ENCODE peak calls at places on chromosomes 4 and X, in eight cellular contexts. One of them, this sample, is unnamed.

GRCh38 chr4:122997463-122998101 is 75.2 kb upstream of the NUDT6 start:
- DNase-seq in SK-N-SH: no peak
- DNase-seq in kidney epithelial cell: no peak
- DNase-seq in stimulated activated CD4-positive, alpha-beta T cell treated with anti-CD3 and anti-CD28 coated beads, Interleukin-12 subunit alpha, Interleukin-12 subunit beta, amount 100 ng/mL, for 4 hours: no peak
- DNase-seq in A549: no peak
- DNase-seq in activated T-cell treated with anti-CD3 and anti-CD28 coated beads for 1 hour: no peak
- DNase-seq in choroid plexus epithelial cell: peak
- DNase-seq in dermis blood vessel endothelial cell: no peak
- DNase-seq in this sample: no peak

GRCh38 chr4:15132739-15133138 is 130.5 kb downstream of the CPEB2 start:
- DNase-seq in SK-N-SH: peak
- DNase-seq in kidney epithelial cell: no peak
- DNase-seq in stimulated activated CD4-positive, alpha-beta T cell treated with anti-CD3 and anti-CD28 coated beads, Interleukin-12 subunit alpha, Interleukin-12 subunit beta, amount 100 ng/mL, for 4 hours: no peak
- DNase-seq in A549: no peak
- DNase-seq in activated T-cell treated with anti-CD3 and anti-CD28 coated beads for 1 hour: no peak
- DNase-seq in choroid plexus epithelial cell: peak
- DNase-seq in dermis blood vessel endothelial cell: no peak
- DNase-seq in this sample: peak

GRCh38 chr4:62093735-62094134 is 893.6 kb downstream of the ADGRL3 start:
- DNase-seq in SK-N-SH: no peak
- DNase-seq in kidney epithelial cell: no peak
- DNase-seq in stimulated activated CD4-positive, alpha-beta T cell treated with anti-CD3 and anti-CD28 coated beads, Interleukin-12 subunit alpha, Interleukin-12 subunit beta, amount 100 ng/mL, for 4 hours: no peak
- DNase-seq in A549: no peak
- DNase-seq in activated T-cell treated with anti-CD3 and anti-CD28 coated beads for 1 hour: no peak
- DNase-seq in choroid plexus epithelial cell: no peak
- DNase-seq in dermis blood vessel endothelial cell: no peak
- DNase-seq in this sample: no peak

GRCh38 chrX:149540621-149541520 is at the start of gene EOLA1:
- DNase-seq in SK-N-SH: peak
- DNase-seq in kidney epithelial cell: peak
- DNase-seq in stimulated activated CD4-positive, alpha-beta T cell treated with anti-CD3 and anti-CD28 coated beads, Interleukin-12 subunit alpha, Interleukin-12 subunit beta, amount 100 ng/mL, for 4 hours: peak
- DNase-seq in A549: peak
- DNase-seq in activated T-cell treated with anti-CD3 and anti-CD28 coated beads for 1 hour: peak
- DNase-seq in choroid plexus epithelial cell: peak
- DNase-seq in dermis blood vessel endothelial cell: peak
- DNase-seq in this sample: peak

GRCh38 chr4:150593996-150594395 is 12.0 kb downstream of the MAB21L2 start:
- DNase-seq in SK-N-SH: no peak
- DNase-seq in kidney epithelial cell: no peak
- DNase-seq in stimulated activated CD4-positive, alpha-beta T cell treated with anti-CD3 and anti-CD28 coated beads, Interleukin-12 subunit alpha, Interleukin-12 subunit beta, amount 100 ng/mL, for 4 hours: no peak
- DNase-seq in A549: peak
- DNase-seq in activated T-cell treated with anti-CD3 and anti-CD28 coated beads for 1 hour: no peak
- DNase-seq in choroid plexus epithelial cell: peak
- DNase-seq in dermis blood vessel endothelial cell: peak
- DNase-seq in this sample: peak

GRCh38 chr4:88865051-88865450 is 167.4 kb upstream of the NAP1L5 start:
- DNase-seq in SK-N-SH: no peak
- DNase-seq in kidney epithelial cell: no peak
- DNase-seq in stimulated activated CD4-positive, alpha-beta T cell treated with anti-CD3 and anti-CD28 coated beads, Interleukin-12 subunit alpha, Interleukin-12 subunit beta, amount 100 ng/mL, for 4 hours: no peak
- DNase-seq in A549: no peak
- DNase-seq in activated T-cell treated with anti-CD3 and anti-CD28 coated beads for 1 hour: no peak
- DNase-seq in choroid plexus epithelial cell: no peak
- DNase-seq in dermis blood vessel endothelial cell: peak
- DNase-seq in this sample: no peak

GRCh38 chr4:140152760-140153418 is 1.1 kb downstream of the MAML3 start:
- DNase-seq in SK-N-SH: peak
- DNase-seq in kidney epithelial cell: no peak
- DNase-seq in stimulated activated CD4-positive, alpha-beta T cell treated with anti-CD3 and anti-CD28 coated beads, Interleukin-12 subunit alpha, Interleukin-12 subunit beta, amount 100 ng/mL, for 4 hours: peak
- DNase-seq in A549: no peak
- DNase-seq in activated T-cell treated with anti-CD3 and anti-CD28 coated beads for 1 hour: peak
- DNase-seq in choroid plexus epithelial cell: peak
- DNase-seq in dermis blood vessel endothelial cell: peak
- DNase-seq in this sample: peak

GRCh38 chr4:123191728-123192127 is 204.9 kb upstream of the SPRY1 start:
- DNase-seq in SK-N-SH: no peak
- DNase-seq in kidney epithelial cell: no peak
- DNase-seq in stimulated activated CD4-positive, alpha-beta T cell treated with anti-CD3 and anti-CD28 coated beads, Interleukin-12 subunit alpha, Interleukin-12 subunit beta, amount 100 ng/mL, for 4 hours: no peak
- DNase-seq in A549: no peak
- DNase-seq in activated T-cell treated with anti-CD3 and anti-CD28 coated beads for 1 hour: no peak
- DNase-seq in choroid plexus epithelial cell: no peak
- DNase-seq in dermis blood vessel endothelial cell: no peak
- DNase-seq in this sample: no peak

GRCh38 chr4:78166582-78166981 is 109.5 kb downstream of the FRAS1 start:
- DNase-seq in SK-N-SH: no peak
- DNase-seq in kidney epithelial cell: no peak
- DNase-seq in stimulated activated CD4-positive, alpha-beta T cell treated with anti-CD3 and anti-CD28 coated beads, Interleukin-12 subunit alpha, Interleukin-12 subunit beta, amount 100 ng/mL, for 4 hours: no peak
- DNase-seq in A549: no peak
- DNase-seq in activated T-cell treated with anti-CD3 and anti-CD28 coated beads for 1 hour: no peak
- DNase-seq in choroid plexus epithelial cell: no peak
- DNase-seq in dermis blood vessel endothelial cell: no peak
- DNase-seq in this sample: no peak

GRCh38 chr4:184548651-184549341 is 74.4 kb upstream of the IRF2 start:
- DNase-seq in SK-N-SH: no peak
- DNase-seq in kidney epithelial cell: no peak
- DNase-seq in stimulated activated CD4-positive, alpha-beta T cell treated with anti-CD3 and anti-CD28 coated beads, Interleukin-12 subunit alpha, Interleukin-12 subunit beta, amount 100 ng/mL, for 4 hours: no peak
- DNase-seq in A549: no peak
- DNase-seq in activated T-cell treated with anti-CD3 and anti-CD28 coated beads for 1 hour: no peak
- DNase-seq in choroid plexus epithelial cell: no peak
- DNase-seq in dermis blood vessel endothelial cell: peak
- DNase-seq in this sample: peak

This sample was measured in dermis microvascular lymphatic vessel endothelial cell.